ENCODE peak calls at places on chromosomes 6 and 20, in seven cellular contexts. J is left ventricle myocardium inferior, H is OCI-LY7, M is tibial nerve, K is right cardiac atrium, Y is psoas muscle, A is astrocyte. Z is an unnamed sample.
A peak's percentile ranks its signal among the peaks of the same experiment; 100 is the strongest.

GRCh38 chr6:159819932-159820640 is 20.0 kb downstream of the PNLDC1 start:
- DNase-seq in J (no peak), A (no peak), K (no peak), H (peak; percentile 54), M (no peak), Y (no peak), Z (peak; percentile 10)

GRCh38 chr6:123997223-123997622 is 193.6 kb downstream of the NKAIN2 start:
- DNase-seq in H (peak; percentile 0), Y (no peak), A (no peak), K (no peak), M (no peak), J (no peak), Z (no peak)

GRCh38 chr6:121817141-121817540 is 381.7 kb downstream of the GJA1 start:
- DNase-seq in J (no peak), M (no peak), A (peak; percentile 49), H (no peak), K (no peak), Y (no peak), Z (no peak)

GRCh38 chr6:150959071-150959637 is 93.7 kb downstream of the MTHFD1L start:
- DNase-seq in J (no peak), A (no peak), K (no peak), H (no peak), M (no peak), Y (no peak), Z (no peak)

GRCh38 chr6:49506569-49507111 is 6.9 kb downstream of the GLYATL3 start:
- DNase-seq in J (no peak), Y (no peak), M (no peak), A (no peak), K (no peak), H (no peak), Z (no peak)

GRCh38 chr6:117960906-117961700 is 54.0 kb downstream of the SLC35F1 start:
- DNase-seq in H (no peak), M (no peak), A (peak; percentile 19), J (no peak), Y (no peak), K (no peak), Z (no peak)

GRCh38 chr6:41734666-41735426 is 562 bp downstream of the TFEB start:
- DNase-seq in M (peak; percentile 83), H (peak; percentile 80), Y (peak; percentile 89), J (peak; percentile 89), K (peak; percentile 95), A (peak; percentile 68), Z (peak; percentile 49)

GRCh38 chr6:43874814-43875590 is 105.0 kb downstream of the VEGFA start:
- DNase-seq in M (no peak), H (no peak), A (no peak), J (no peak), K (no peak), Y (no peak), Z (no peak)

GRCh38 chr20:47677314-47678129 is 107.8 kb downstream of the SULF2 start:
- DNase-seq in M (no peak), Y (no peak), H (peak; percentile 72), A (peak; percentile 16), K (no peak), J (peak; percentile 38), Z (peak; percentile 49)

GRCh38 chr20:20752712-20753111 is 40.3 kb upstream of the RALGAPA2 start:
- DNase-seq in J (no peak), A (no peak), H (no peak), K (no peak), M (no peak), Y (no peak), Z (no peak)
- H3K27ac ChIP-seq in J (peak overlapping the region; percentile 66), A (no peak overlapping the region), H (no peak overlapping the region), K (no peak overlapping the region), M (no peak overlapping the region), Y (peak overlapping the region; percentile 61), Z (no peak overlapping the region)

DNA sequence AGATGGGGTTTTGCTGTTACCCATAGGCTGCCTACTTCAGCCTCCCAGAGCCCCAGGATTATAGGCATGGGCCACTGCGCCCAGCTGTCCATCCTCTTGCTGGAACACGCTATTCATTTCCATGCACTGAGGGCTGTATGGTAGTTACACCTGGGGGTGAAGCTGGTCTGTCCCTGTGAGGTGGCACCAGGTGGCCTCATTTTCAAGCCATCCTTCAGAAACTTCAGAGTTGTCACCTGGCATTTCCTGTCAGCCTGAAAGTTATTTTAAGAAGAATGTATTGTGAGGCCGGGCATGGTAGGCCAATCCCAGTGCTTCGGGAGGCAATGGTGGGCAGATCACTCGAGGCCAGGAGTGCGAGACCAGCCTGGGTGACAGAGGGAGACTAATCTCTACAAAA is 147.6 kb downstream of the DTNBP1 start:
- DNase-seq in J (no peak), K (no peak), H (peak; percentile 83), A (no peak), Y (no peak), M (no peak), Z (no peak)
- H3K27ac ChIP-seq in J (peak overlapping the region; percentile 89), K (no peak overlapping the region), H (peak overlapping the region; percentile 65), A (no peak overlapping the region), Y (peak overlapping the region; percentile 21), M (no peak overlapping the region), Z (no peak overlapping the region)

DNA sequence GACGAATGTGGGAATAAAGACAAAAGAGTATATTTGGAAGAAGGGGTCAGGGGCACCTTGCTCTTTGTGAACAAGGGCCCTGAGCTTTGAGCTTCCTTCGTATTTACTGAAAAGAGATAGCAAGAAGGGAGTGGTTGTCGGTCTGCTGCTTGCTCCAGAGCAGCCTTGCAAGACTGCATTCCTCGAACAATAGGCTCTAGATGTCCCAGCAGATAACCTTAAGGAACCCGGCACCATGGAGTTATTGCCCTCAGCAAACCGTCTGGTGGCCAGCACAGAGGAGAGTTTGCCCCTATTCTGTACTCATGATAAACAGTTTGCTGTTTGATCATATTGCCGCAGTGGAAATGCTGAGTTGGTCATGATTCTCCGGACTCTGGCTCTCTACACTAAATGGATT is 22.7 kb downstream of the HLA-DRB1 start:
- DNase-seq in K (no peak), J (no peak), Y (no peak), H (no peak), A (no peak), M (no peak), Z (no peak)
- H3K27ac ChIP-seq in K (no peak overlapping the region), J (no peak overlapping the region), Y (no peak overlapping the region), H (no peak overlapping the region), A (no peak overlapping the region), M (no peak overlapping the region), Z (no peak overlapping the region)

GRCh38 chr6:108565893-108566292 is 5.2 kb downstream of the FOXO3 start:
- DNase-seq in A (peak; percentile 53), J (no peak), M (peak; percentile 84), K (no peak), H (peak; percentile 76), Y (no peak), Z (no peak)

GRCh38 chr6:108566406-108566805 is 5.7 kb downstream of the FOXO3 start:
- DNase-seq in H (no peak), Y (no peak), K (no peak), M (no peak), A (no peak), J (no peak), Z (no peak)

GRCh38 chr6:108570518-108570917 is 9.8 kb downstream of the FOXO3 start:
- DNase-seq in M (no peak), A (no peak), K (no peak), J (no peak), Y (no peak), H (no peak), Z (no peak)

GRCh38 chr6:108565091-108565766 is 4.5 kb downstream of the FOXO3 start:
- DNase-seq in A (no peak), M (no peak), H (peak; percentile 94), Y (no peak), K (no peak), J (no peak), Z (no peak)

GRCh38 chr6:108568101-108568500 is 7.4 kb downstream of the FOXO3 start:
- DNase-seq in K (no peak), H (no peak), Y (no peak), A (no peak), M (no peak), J (no peak), Z (no peak)
- H3K27ac ChIP-seq in K (peak overlapping the region; percentile 16), H (no peak overlapping the region), Y (peak overlapping the region; percentile 95), A (no peak overlapping the region), M (no peak overlapping the region), J (peak overlapping the region; percentile 25), Z (no peak overlapping the region)

DNA sequence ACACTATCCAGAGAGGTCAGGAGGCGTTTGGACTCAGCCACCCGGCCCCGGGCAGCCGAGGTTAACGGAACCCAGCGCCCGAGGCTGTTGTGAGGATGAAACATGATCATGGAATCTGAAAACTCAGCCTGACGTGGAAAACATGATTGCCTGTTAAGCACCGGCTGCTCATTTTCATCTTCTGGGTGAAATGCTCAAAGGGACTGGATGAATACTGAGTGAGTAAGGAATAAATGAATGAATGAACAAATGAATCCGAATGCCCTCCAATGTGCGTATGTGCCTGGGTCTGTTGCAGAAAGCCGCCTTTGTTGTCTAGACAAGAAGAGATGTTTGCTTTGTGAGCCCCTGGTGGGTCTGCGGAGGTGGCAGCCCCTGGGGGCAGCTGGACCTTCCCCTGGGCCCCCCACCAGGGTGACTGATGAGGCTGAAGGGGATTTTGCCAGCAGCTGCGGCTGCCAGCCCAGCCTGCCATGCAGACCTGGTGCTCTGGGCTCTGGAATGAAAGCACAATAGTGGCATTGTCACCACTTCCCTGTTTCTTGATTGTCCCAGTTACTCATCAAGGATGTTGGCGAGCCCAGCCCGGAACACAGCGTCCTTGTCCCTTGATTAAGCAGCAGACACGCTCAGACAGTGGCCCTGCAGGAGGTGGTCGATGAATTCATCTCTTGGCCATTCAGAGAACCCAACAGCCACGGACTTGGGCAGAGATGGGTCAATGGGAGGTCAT is 211.1 kb downstream of the ANKRD60 start:
- DNase-seq in J (no peak), M (no peak), Y (no peak), H (no peak), A (peak; percentile 83), K (no peak), Z (no peak)
- H3K27ac ChIP-seq in J (peak overlapping the region; percentile 23), M (peak overlapping the region; percentile 14), Y (no peak overlapping the region), H (no peak overlapping the region), A (peak overlapping the region; percentile 79), K (no peak overlapping the region), Z (no peak overlapping the region)

DNA sequence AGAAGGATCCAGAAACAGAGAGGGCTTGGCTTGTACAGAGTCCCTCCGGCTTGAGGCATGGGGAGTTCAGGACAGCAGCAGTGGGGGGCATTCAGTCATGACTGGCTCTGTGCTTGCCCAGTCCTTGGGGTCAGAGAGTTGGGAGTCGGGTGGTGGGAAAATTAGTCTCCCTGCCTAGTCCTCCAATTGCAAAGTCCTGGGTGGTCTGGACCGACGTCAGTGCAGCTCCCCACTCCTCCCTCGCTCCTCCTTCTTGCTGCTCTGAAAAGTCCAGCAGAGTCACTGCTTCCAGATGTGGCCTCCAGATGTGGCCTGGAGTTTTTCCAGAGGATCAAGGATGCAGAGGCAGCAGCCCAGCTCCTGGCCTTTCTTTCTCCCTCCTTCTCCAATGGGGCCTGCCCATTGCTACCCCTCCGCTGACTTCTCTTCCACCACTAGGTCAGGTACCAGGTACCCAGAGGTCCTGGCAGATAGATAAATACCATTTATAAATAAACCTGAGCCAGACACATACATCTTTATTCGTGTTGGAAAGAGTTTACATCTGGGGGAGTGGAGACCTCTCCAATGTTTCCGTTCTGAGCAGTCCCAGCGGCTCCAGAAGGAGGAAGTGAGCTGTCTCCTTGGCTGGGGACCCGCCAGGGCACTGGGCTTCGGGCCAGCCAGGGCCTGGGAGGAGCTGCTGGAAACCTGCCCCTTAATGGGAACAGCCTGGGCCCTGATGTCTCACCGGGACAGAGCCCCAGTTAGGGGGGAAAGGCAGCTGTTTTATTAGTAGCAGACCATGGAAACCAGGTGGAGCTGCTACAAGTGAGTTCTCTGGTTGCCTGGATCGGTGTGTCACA is 49.0 kb upstream of the RNF24 start:
- DNase-seq in K (peak; percentile 98), M (peak; percentile 93), Y (peak; percentile 94), H (no peak), J (peak; percentile 94), A (peak; percentile 86), Z (no peak)
- H3K27ac ChIP-seq in K (peak overlapping the region; percentile 82), M (peak overlapping the region; percentile 51), Y (peak overlapping the region; percentile 67), H (no peak overlapping the region), J (peak overlapping the region; percentile 91), A (peak overlapping the region; percentile 78), Z (no peak overlapping the region)